ENCODE peak calls at places on chromosomes 16 and 17, in seven cellular contexts. One of them, this sample, is unnamed.
A peak's percentile ranks its signal among the peaks of the same experiment; 100 is the strongest.

GRCh38 chr17:39208893-39209292 is 8.8 kb downstream of the RPL19 start:
- DNase-seq in H9: no peak
- DNase-seq in IMR-90: no peak
- DNase-seq in H1: no peak
- DNase-seq in neuronal stem cell: no peak
- DNase-seq in mesenchymal stem cell: no peak
- DNase-seq in trophoblast cell: no peak
- DNase-seq in this sample: peak; percentile 31

GRCh38 chr17:49361129-49361901 is 735 bp downstream of the ZNF652 start:
- DNase-seq in H9: peak; percentile 53
- DNase-seq in IMR-90: no peak
- DNase-seq in H1: peak; percentile 68
- DNase-seq in neuronal stem cell: no peak
- DNase-seq in mesenchymal stem cell: peak; percentile 61
- DNase-seq in trophoblast cell: peak; percentile 35
- DNase-seq in this sample: peak; percentile 61

GRCh38 chr17:379531-380200 is 27.1 kb upstream of the RPH3AL start:
- DNase-seq in H9: no peak
- DNase-seq in IMR-90: no peak
- DNase-seq in H1: no peak
- DNase-seq in neuronal stem cell: no peak
- DNase-seq in mesenchymal stem cell: no peak
- DNase-seq in trophoblast cell: no peak
- DNase-seq in this sample: no peak

GRCh38 chr16:67459066-67459857 is 21.7 kb downstream of the ATP6V0D1 start:
- DNase-seq in H9: no peak
- DNase-seq in IMR-90: no peak
- DNase-seq in H1: no peak
- DNase-seq in neuronal stem cell: no peak
- DNase-seq in mesenchymal stem cell: peak; percentile 43
- DNase-seq in trophoblast cell: no peak
- DNase-seq in this sample: no peak

GRCh38 chr16:57497121-57497520 is 10.8 kb upstream of the DOK4 start:
- DNase-seq in H9: no peak
- DNase-seq in IMR-90: no peak
- DNase-seq in H1: no peak
- DNase-seq in neuronal stem cell: no peak
- DNase-seq in mesenchymal stem cell: no peak
- DNase-seq in trophoblast cell: no peak
- DNase-seq in this sample: no peak

GRCh38 chr16:19882186-19882585 is 2.5 kb downstream of the GPRC5B start:
- DNase-seq in H9: peak; percentile 76
- DNase-seq in IMR-90: no peak
- DNase-seq in H1: peak; percentile 62
- DNase-seq in neuronal stem cell: no peak
- DNase-seq in mesenchymal stem cell: no peak
- DNase-seq in trophoblast cell: no peak
- DNase-seq in this sample: peak; percentile 71

GRCh38 chr16:28931801-28932225 is at the start of gene CD19:
- DNase-seq in H9: no peak
- DNase-seq in IMR-90: no peak
- DNase-seq in H1: no peak
- DNase-seq in neuronal stem cell: no peak
- DNase-seq in mesenchymal stem cell: no peak
- DNase-seq in trophoblast cell: no peak
- DNase-seq in this sample: no peak

GRCh38 chr16:84029297-84030096 is 13.1 kb downstream of the SLC38A8 start:
- DNase-seq in H9: no peak
- DNase-seq in IMR-90: no peak
- DNase-seq in H1: no peak
- DNase-seq in neuronal stem cell: no peak
- DNase-seq in mesenchymal stem cell: no peak
- DNase-seq in trophoblast cell: no peak
- DNase-seq in this sample: no peak

GRCh38 chr16:5979905-5980550 is 882.4 kb upstream of the EEF2KMT start:
- DNase-seq in H9: peak; percentile 45
- DNase-seq in IMR-90: no peak
- DNase-seq in H1: no peak
- DNase-seq in neuronal stem cell: no peak
- DNase-seq in mesenchymal stem cell: no peak
- DNase-seq in trophoblast cell: no peak
- DNase-seq in this sample: peak; percentile 72

GRCh38 chr17:42844271-42844670 is at the start of gene AOC2:
- DNase-seq in H9: no peak
- DNase-seq in IMR-90: no peak
- DNase-seq in H1: no peak
- DNase-seq in neuronal stem cell: no peak
- DNase-seq in mesenchymal stem cell: no peak
- DNase-seq in trophoblast cell: no peak
- DNase-seq in this sample: no peak

GRCh38 chr17:42844761-42845555 is 578 bp downstream of the AOC2 start:
- DNase-seq in H9: no peak
- DNase-seq in IMR-90: no peak
- DNase-seq in H1: no peak
- DNase-seq in neuronal stem cell: no peak
- DNase-seq in mesenchymal stem cell: no peak
- DNase-seq in trophoblast cell: no peak
- DNase-seq in this sample: no peak

GRCh38 chr17:42842286-42842685 is 2.1 kb upstream of the AOC2 start:
- DNase-seq in H9: no peak
- DNase-seq in IMR-90: peak; percentile 36
- DNase-seq in H1: no peak
- DNase-seq in neuronal stem cell: no peak
- DNase-seq in mesenchymal stem cell: no peak
- DNase-seq in trophoblast cell: no peak
- DNase-seq in this sample: no peak

GRCh38 chr17:42845556-42845917 is 1.2 kb downstream of the AOC2 start:
- DNase-seq in H9: no peak
- DNase-seq in IMR-90: no peak
- DNase-seq in H1: no peak
- DNase-seq in neuronal stem cell: no peak
- DNase-seq in mesenchymal stem cell: no peak
- DNase-seq in trophoblast cell: no peak
- DNase-seq in this sample: no peak

GRCh38 chr17:42843358-42843934 is 934 bp upstream of the AOC2 start:
- DNase-seq in H9: no peak
- DNase-seq in IMR-90: peak; percentile 74
- DNase-seq in H1: no peak
- DNase-seq in neuronal stem cell: no peak
- DNase-seq in mesenchymal stem cell: peak; percentile 73
- DNase-seq in trophoblast cell: peak; percentile 39
- DNase-seq in this sample: peak; percentile 74
- H3K4ac ChIP-seq in H9: no peak overlapping the region
- H3K4ac ChIP-seq in IMR-90: no peak overlapping the region
- H3K4ac ChIP-seq in H1: no peak overlapping the region
- H3K4ac ChIP-seq in neuronal stem cell: no peak overlapping the region
- H3K4ac ChIP-seq in mesenchymal stem cell: no peak overlapping the region
- H3K4ac ChIP-seq in trophoblast cell: no peak overlapping the region
- H3K4ac ChIP-seq in this sample: no peak overlapping the region

GRCh38 chr17:70185280-70185679 is 15.9 kb downstream of the KCNJ2 start:
- DNase-seq in H9: no peak
- DNase-seq in IMR-90: no peak
- DNase-seq in H1: no peak
- DNase-seq in neuronal stem cell: no peak
- DNase-seq in mesenchymal stem cell: no peak
- DNase-seq in trophoblast cell: no peak
- DNase-seq in this sample: no peak
- H3K27ac ChIP-seq in H9: no peak overlapping the region
- H3K27ac ChIP-seq in IMR-90: no peak overlapping the region
- H3K27ac ChIP-seq in H1: no peak overlapping the region
- H3K27ac ChIP-seq in neuronal stem cell: no peak overlapping the region
- H3K27ac ChIP-seq in mesenchymal stem cell: no peak overlapping the region
- H3K27ac ChIP-seq in trophoblast cell: no peak overlapping the region
- H3K27ac ChIP-seq in this sample: no peak overlapping the region

GRCh38 chr16:47470810-47471209 is 9.7 kb downstream of the PHKB start:
- DNase-seq in H9: no peak
- DNase-seq in IMR-90: no peak
- DNase-seq in H1: no peak
- DNase-seq in neuronal stem cell: no peak
- DNase-seq in mesenchymal stem cell: peak; percentile 45
- DNase-seq in trophoblast cell: no peak
- DNase-seq in this sample: no peak

GRCh38 chr16:47477680-47478079 is 16.5 kb downstream of the PHKB start:
- DNase-seq in H9: no peak
- DNase-seq in IMR-90: peak; percentile 74
- DNase-seq in H1: no peak
- DNase-seq in neuronal stem cell: no peak
- DNase-seq in mesenchymal stem cell: peak; percentile 23
- DNase-seq in trophoblast cell: no peak
- DNase-seq in this sample: no peak

GRCh38 chr16:47475786-47476185 is 14.7 kb downstream of the PHKB start:
- DNase-seq in H9: no peak
- DNase-seq in IMR-90: peak; percentile 49
- DNase-seq in H1: no peak
- DNase-seq in neuronal stem cell: no peak
- DNase-seq in mesenchymal stem cell: peak; percentile 75
- DNase-seq in trophoblast cell: no peak
- DNase-seq in this sample: no peak

GRCh38 chr16:47470211-47470610 is 9.1 kb downstream of the PHKB start:
- DNase-seq in H9: no peak
- DNase-seq in IMR-90: no peak
- DNase-seq in H1: no peak
- DNase-seq in neuronal stem cell: no peak
- DNase-seq in mesenchymal stem cell: no peak
- DNase-seq in trophoblast cell: peak; percentile 52
- DNase-seq in this sample: no peak

GRCh38 chr16:47473794-47474193 is 12.7 kb downstream of the PHKB start:
- DNase-seq in H9: no peak
- DNase-seq in IMR-90: no peak
- DNase-seq in H1: no peak
- DNase-seq in neuronal stem cell: no peak
- DNase-seq in mesenchymal stem cell: no peak
- DNase-seq in trophoblast cell: no peak
- DNase-seq in this sample: no peak
- H3K4ac ChIP-seq in H9: no peak overlapping the region
- H3K4ac ChIP-seq in IMR-90: no peak overlapping the region
- H3K4ac ChIP-seq in H1: no peak overlapping the region
- H3K4ac ChIP-seq in neuronal stem cell: no peak overlapping the region
- H3K4ac ChIP-seq in mesenchymal stem cell: no peak overlapping the region
- H3K4ac ChIP-seq in trophoblast cell: no peak overlapping the region
- H3K4ac ChIP-seq in this sample: no peak overlapping the region

DNA sequence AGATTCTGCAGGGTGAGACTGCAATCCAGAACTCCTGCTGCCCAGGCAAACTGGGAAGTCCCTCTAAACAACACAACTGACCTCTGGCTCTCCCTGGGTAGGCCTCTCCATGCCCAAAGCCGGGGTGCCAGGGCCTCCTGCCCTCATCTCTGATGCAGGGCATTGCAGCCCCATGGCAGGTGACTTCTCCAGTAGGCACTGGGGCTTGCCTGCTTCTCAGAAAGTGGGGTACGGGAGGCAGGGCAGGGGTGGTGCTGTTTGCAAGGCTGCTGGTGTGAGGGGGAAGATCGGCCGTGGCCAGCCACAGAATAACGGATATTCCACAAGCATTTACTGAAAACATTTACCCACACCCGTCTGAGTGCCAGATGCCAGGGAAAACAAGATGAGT is 4.1 kb upstream of the GPRC5C start:
- DNase-seq in H9: no peak
- DNase-seq in IMR-90: no peak
- DNase-seq in H1: no peak
- DNase-seq in neuronal stem cell: no peak
- DNase-seq in mesenchymal stem cell: no peak
- DNase-seq in trophoblast cell: no peak
- DNase-seq in this sample: no peak
- H3K27ac ChIP-seq in H9: no peak overlapping the region
- H3K27ac ChIP-seq in IMR-90: no peak overlapping the region
- H3K27ac ChIP-seq in H1: no peak overlapping the region
- H3K27ac ChIP-seq in neuronal stem cell: no peak overlapping the region
- H3K27ac ChIP-seq in mesenchymal stem cell: peak overlapping the region; percentile 63
- H3K27ac ChIP-seq in trophoblast cell: no peak overlapping the region
- H3K27ac ChIP-seq in this sample: no peak overlapping the region

GRCh38 chr17:66654341-66654740 is 180.6 kb upstream of the CACNG5 start:
- DNase-seq in H9: no peak
- DNase-seq in IMR-90: peak; percentile 81
- DNase-seq in H1: no peak
- DNase-seq in neuronal stem cell: no peak
- DNase-seq in mesenchymal stem cell: peak; percentile 51
- DNase-seq in trophoblast cell: no peak
- DNase-seq in this sample: no peak
- H3K4ac ChIP-seq in H9: no peak overlapping the region
- H3K4ac ChIP-seq in IMR-90: no peak overlapping the region
- H3K4ac ChIP-seq in H1: no peak overlapping the region
- H3K4ac ChIP-seq in neuronal stem cell: no peak overlapping the region
- H3K4ac ChIP-seq in mesenchymal stem cell: no peak overlapping the region
- H3K4ac ChIP-seq in trophoblast cell: no peak overlapping the region
- H3K4ac ChIP-seq in this sample: no peak overlapping the region

DNA sequence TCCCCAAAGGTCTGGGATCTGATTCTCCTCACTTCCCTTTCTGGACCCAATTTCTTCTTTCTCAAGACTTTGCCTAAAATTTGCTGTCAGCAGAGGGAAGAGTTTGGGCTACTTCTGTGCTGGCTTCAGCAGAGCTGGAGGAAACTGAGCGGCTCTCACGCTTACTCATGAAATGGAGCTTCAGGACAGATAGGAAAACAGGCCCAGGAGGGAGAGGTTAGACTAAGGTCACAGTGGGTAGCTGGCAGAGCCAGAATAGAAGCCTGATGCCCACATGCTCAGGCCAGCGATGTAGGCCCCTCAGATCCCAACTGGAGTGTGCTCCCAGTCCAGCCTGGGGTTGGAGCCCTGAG is 593 bp downstream of the SLC38A7 start:
- DNase-seq in H9: no peak
- DNase-seq in IMR-90: peak; percentile 10
- DNase-seq in H1: no peak
- DNase-seq in neuronal stem cell: no peak
- DNase-seq in mesenchymal stem cell: peak; percentile 41
- DNase-seq in trophoblast cell: no peak
- DNase-seq in this sample: peak; percentile 18
- H3K27ac ChIP-seq in H9: no peak overlapping the region
- H3K27ac ChIP-seq in IMR-90: peak overlapping the region; percentile 67
- H3K27ac ChIP-seq in H1: no peak overlapping the region
- H3K27ac ChIP-seq in neuronal stem cell: no peak overlapping the region
- H3K27ac ChIP-seq in mesenchymal stem cell: no peak overlapping the region
- H3K27ac ChIP-seq in trophoblast cell: no peak overlapping the region
- H3K27ac ChIP-seq in this sample: no peak overlapping the region

GRCh38 chr16:30022887-30023286 is at the start of gene C16orf92:
- DNase-seq in H9: no peak
- DNase-seq in IMR-90: no peak
- DNase-seq in H1: no peak
- DNase-seq in neuronal stem cell: no peak
- DNase-seq in mesenchymal stem cell: no peak
- DNase-seq in trophoblast cell: no peak
- DNase-seq in this sample: no peak
- H3K4ac ChIP-seq in H9: no peak within 1 kb of the TSS
- H3K4ac ChIP-seq in IMR-90: no peak within 1 kb of the TSS
- H3K4ac ChIP-seq in H1: no peak within 1 kb of the TSS
- H3K4ac ChIP-seq in neuronal stem cell: no peak within 1 kb of the TSS
- H3K4ac ChIP-seq in mesenchymal stem cell: no peak within 1 kb of the TSS
- H3K4ac ChIP-seq in trophoblast cell: no peak within 1 kb of the TSS
- H3K4ac ChIP-seq in this sample: no peak within 1 kb of the TSS